ENCODE peak calls at places on chromosomes 3 and 15, in ten cellular contexts. K is astrocyte, J is PC-9, Z is H1, A is GM12878, M is endothelial cell of umbilical vein, Y is MM.1S, H is HepG2, R is PC-3, T is GM23338. L is an unnamed sample.

GRCh38 chr3:114586119-114586518 is 292.3 kb downstream of the TIGIT start:
- DNase-seq in Z (no peak), R (peak; percentile 10), M (no peak), H (peak; percentile 9), Y (no peak), T (no peak), J (no peak), A (no peak), K (no peak), L (no peak)

GRCh38 chr3:161252143-161252542 is 31.0 kb downstream of the NMD3 start:
- DNase-seq in A (no peak), K (no peak), T (no peak), J (no peak), M (no peak), Z (no peak), R (no peak), H (no peak), Y (no peak), L (no peak)

GRCh38 chr3:38111696-38112377 is 25.1 kb downstream of the ACAA1 start:
- DNase-seq in Y (no peak), T (no peak), J (no peak), R (no peak), Z (no peak), K (no peak), M (no peak), A (no peak), H (no peak), L (no peak)

GRCh38 chr15:64665179-64665578 is 110.2 kb downstream of the RBPMS2 start:
- DNase-seq in J (no peak), T (no peak), H (no peak), A (no peak), R (no peak), Y (no peak), M (no peak), Z (no peak), K (no peak), L (no peak)

GRCh38 chr15:42378011-42378410 is 18.7 kb downstream of the CAPN3 start:
- DNase-seq in Z (no peak), Y (no peak), J (no peak), K (no peak), A (no peak), M (no peak), T (peak; percentile 32), R (no peak), H (no peak), L (no peak)

GRCh38 chr3:134103470-134103869 is 73.7 kb upstream of the SLCO2A1 start:
- DNase-seq in H (no peak), Z (no peak), R (no peak), K (no peak), A (no peak), T (no peak), Y (no peak), J (no peak), M (no peak), L (no peak)

GRCh38 chr3:184082465-184082864 is 14.4 kb upstream of the HTR3E start:
- DNase-seq in Y (no peak), J (no peak), M (no peak), A (no peak), Z (no peak), K (no peak), R (no peak), T (no peak), H (no peak), L (no peak)

GRCh38 chr15:31484986-31485385 is 158.4 kb downstream of the KLF13 start:
- DNase-seq in J (no peak), T (no peak), K (no peak), Z (no peak), R (no peak), A (no peak), M (no peak), H (no peak), Y (no peak), L (no peak)

GRCh38 chr3:74643636-74644035 is 29.2 kb upstream of the CNTN3 start:
- DNase-seq in T (peak; percentile 8), K (no peak), Y (no peak), R (no peak), Z (no peak), A (no peak), H (no peak), J (no peak), M (peak; percentile 4), L (no peak)

GRCh38 chr3:135792174-135792573 is 173.4 kb upstream of the PPP2R3A start:
- DNase-seq in H (no peak), J (no peak), Y (no peak), A (no peak), K (no peak), T (peak; percentile 67), Z (no peak), M (no peak), R (no peak), L (no peak)

GRCh38 chr15:77419836-77420609 is at the start of gene PEAK1:
- DNase-seq in T (peak; percentile 99), R (peak; percentile 98), Z (peak; percentile 98), H (peak; percentile 97), A (peak; percentile 86), M (peak; percentile 98), J (peak; percentile 94), Y (peak; percentile 99), K (peak; percentile 96), L (peak; percentile 98)

GRCh38 chr15:77417642-77418041 is 2.3 kb downstream of the PEAK1 start:
- DNase-seq in K (peak; percentile 13), J (no peak), A (no peak), H (no peak), Z (no peak), Y (no peak), M (no peak), T (no peak), R (peak; percentile 22), L (no peak)

GRCh38 chr15:77419050-77419835 is 661 bp downstream of the PEAK1 start:
- DNase-seq in T (peak; percentile 70), Z (peak; percentile 64), Y (peak; percentile 34), K (peak; percentile 71), H (no peak), J (no peak), R (peak; percentile 19), A (no peak), M (no peak), L (peak; percentile 21)

GRCh38 chr15:77416954-77417353 is 3.0 kb downstream of the PEAK1 start:
- DNase-seq in K (no peak), Z (no peak), Y (no peak), A (no peak), H (no peak), T (peak; percentile 28), J (no peak), R (peak; percentile 58), M (no peak), L (no peak)

GRCh38 chr15:77418341-77419049 is 1.4 kb downstream of the PEAK1 start:
- DNase-seq in R (peak; percentile 72), A (no peak), T (no peak), J (no peak), Z (no peak), Y (no peak), H (no peak), M (peak; percentile 63), K (peak; percentile 42), L (no peak)
- H3K79me2 ChIP-seq in R (peaks cover 83% of the 10 kb centered on the region), A (peaks cover 44% of the 10 kb centered on the region), T (peaks cover 80% of the 10 kb centered on the region), J (peaks cover 50% of the 10 kb centered on the region), Z (no peaks in the 10 kb centered on the region), Y (peaks cover 84% of the 10 kb centered on the region), H (peaks cover 77% of the 10 kb centered on the region), M (peaks cover 79% of the 10 kb centered on the region), K (peaks cover 87% of the 10 kb centered on the region), L (peaks cover 78% of the 10 kb centered on the region)

GRCh38 chr3:41448396-41448795 is 249.1 kb downstream of the CTNNB1 start:
- DNase-seq in A (no peak), K (no peak), M (no peak), Y (no peak), Z (no peak), H (no peak), J (no peak), T (peak; percentile 27), R (no peak), L (no peak)
- H3K4me2 ChIP-seq in A (no peak overlapping the region), K (no peak overlapping the region), M (no peak overlapping the region), Y (no peak overlapping the region), Z (no peak overlapping the region), H (no peak overlapping the region), J (no peak overlapping the region), T (no peak overlapping the region), R (no peak overlapping the region), L (no peak overlapping the region)

GRCh38 chr3:186496635-186497034 is 47.5 kb downstream of the CRYGS start:
- DNase-seq in T (no peak), K (no peak), A (no peak), M (no peak), Y (no peak), H (no peak), R (no peak), J (no peak), Z (peak; percentile 11), L (no peak)

GRCh38 chr3:186489507-186489906 is 54.7 kb downstream of the CRYGS start:
- DNase-seq in K (no peak), Z (no peak), R (no peak), T (no peak), Y (no peak), A (no peak), H (no peak), J (no peak), M (no peak), L (no peak)

GRCh38 chr3:186496016-186496415 is 48.2 kb downstream of the CRYGS start:
- DNase-seq in Y (no peak), J (no peak), Z (peak; percentile 28), K (no peak), R (no peak), T (no peak), H (no peak), A (no peak), M (no peak), L (no peak)

GRCh38 chr3:186493507-186493906 is 50.7 kb downstream of the CRYGS start:
- DNase-seq in Y (no peak), H (no peak), Z (no peak), A (no peak), J (no peak), R (no peak), M (no peak), T (no peak), K (peak; percentile 64), L (no peak)

DNA sequence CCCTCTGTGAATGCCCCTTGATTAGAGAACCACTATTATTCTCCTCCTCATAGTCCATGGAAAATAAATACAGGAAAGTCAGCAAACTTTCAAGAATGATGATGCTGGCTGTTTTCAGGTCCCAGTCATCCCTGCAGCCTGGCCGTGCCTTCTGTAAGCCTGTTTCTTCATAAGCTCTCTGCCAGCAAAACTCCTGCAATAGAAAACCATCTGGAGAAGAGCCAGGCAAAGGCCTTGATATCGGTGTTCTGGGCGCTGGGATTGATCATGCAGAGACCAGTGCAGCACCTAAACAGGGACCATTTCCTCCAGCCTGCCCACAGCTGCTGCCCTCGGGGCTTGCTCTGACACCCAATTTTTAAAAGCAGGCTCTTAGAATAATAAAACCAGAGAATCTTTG is 51.6 kb downstream of the CRYGS start:
- DNase-seq in K (no peak), H (no peak), M (no peak), R (no peak), Y (no peak), J (no peak), T (no peak), Z (no peak), A (no peak), L (no peak)
- H3K27me3 ChIP-seq in K (peaks cover 23% of the 10 kb centered on the region), H (peaks cover 11% of the 10 kb centered on the region), M (no peaks in the 10 kb centered on the region), R (peaks cover 39% of the 10 kb centered on the region), Y (no peaks in the 10 kb centered on the region), J (peaks cover 98% of the 10 kb centered on the region), T (no peaks in the 10 kb centered on the region), Z (no peaks in the 10 kb centered on the region), A (no peaks in the 10 kb centered on the region), L (no peaks in the 10 kb centered on the region)

DNA sequence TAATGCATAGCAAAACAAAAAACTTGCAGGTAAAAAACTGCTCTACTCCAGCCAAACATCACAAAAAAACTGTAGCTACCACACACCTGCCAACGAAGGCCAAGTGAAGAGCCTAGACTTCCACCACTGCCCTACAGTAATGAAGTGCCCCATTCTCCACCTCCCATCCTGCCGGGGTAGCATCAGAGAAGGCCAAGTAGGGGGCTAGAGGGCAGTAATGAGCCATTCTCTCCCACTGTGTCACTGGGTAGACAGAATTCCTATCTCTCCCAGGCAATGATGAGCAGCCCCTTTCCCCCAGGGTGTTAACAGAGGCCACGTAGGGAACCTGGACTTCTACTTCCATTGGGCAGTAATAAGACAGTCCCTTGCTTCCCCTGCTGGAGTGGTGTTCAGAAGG is 9.5 kb downstream of the SEC22C start:
- DNase-seq in Y (peak; percentile 45), K (no peak), H (peak; percentile 62), M (peak; percentile 49), R (peak; percentile 72), A (no peak), J (no peak), T (peak; percentile 91), Z (peak; percentile 74), L (peak; percentile 35)
- H3K79me2 ChIP-seq in Y (peaks cover 35% of the 10 kb centered on the region), K (peaks cover 83% of the 10 kb centered on the region), H (peaks cover 18% of the 10 kb centered on the region), M (peaks cover 61% of the 10 kb centered on the region), R (peaks cover 33% of the 10 kb centered on the region), A (peaks cover 3% of the 10 kb centered on the region), J (peaks cover 4% of the 10 kb centered on the region), T (peaks cover 60% of the 10 kb centered on the region), Z (no peaks in the 10 kb centered on the region), L (peaks cover 68% of the 10 kb centered on the region)

L was measured in mammary epithelial cell.